ENCODE peak calls at places on chromosomes 13 and 19, in six cellular contexts. M is endodermal cell, V is fibroblast of mammary gland, T is choroid plexus epithelial cell, D is bronchial epithelial cell, Q is cardiac fibroblast. A is an unnamed sample.

GRCh38 chr13:43587376-43587775 is 199.4 kb downstream of the ENOX1 start:
- DNase-seq in M (no peak), V (no peak), T (no peak), D (no peak), Q (no peak), A (no peak)

GRCh38 chr13:98208606-98209005 is 31.5 kb upstream of the RNF113B start:
- DNase-seq in M (no peak), V (no peak), T (no peak), D (no peak), Q (no peak), A (no peak)

GRCh38 chr13:30371649-30372265 is 50.5 kb upstream of the UBE2L5 start:
- DNase-seq in M (no peak), V (peak), T (peak), D (peak), Q (no peak), A (peak)

GRCh38 chr13:41361501-41361900 is 50.4 kb downstream of the NAA16 start:
- DNase-seq in M (no peak), V (no peak), T (peak), D (no peak), Q (no peak), A (peak)

GRCh38 chr19:29510701-29511265 is 15.0 kb upstream of the VSTM2B start:
- DNase-seq in M (peak), V (no peak), T (no peak), D (no peak), Q (no peak), A (no peak)

GRCh38 chr13:26988059-26988769 is 183.4 kb downstream of the USP12 start:
- DNase-seq in M (no peak), V (no peak), T (no peak), D (no peak), Q (no peak), A (no peak)

GRCh38 chr13:21219044-21219381 is 42.6 kb downstream of the MRPL57 start:
- DNase-seq in M (no peak), V (no peak), T (no peak), D (no peak), Q (no peak), A (no peak)

GRCh38 chr13:43572601-43573360 is 214.0 kb downstream of the ENOX1 start:
- DNase-seq in M (no peak), V (peak), T (no peak), D (peak), Q (no peak), A (peak)

GRCh38 chr19:55698256-55698655 is 23.2 kb downstream of the EPN1 start:
- DNase-seq in M (peak), V (no peak), T (no peak), D (no peak), Q (no peak), A (no peak)

GRCh38 chr19:862529-863304 is 3.3 kb downstream of the CFD start:
- DNase-seq in M (peak), V (peak), T (peak), D (peak), Q (peak), A (peak)

GRCh38 chr13:42064259-42064658 is 15.8 kb downstream of the DGKH start:
- DNase-seq in M (no peak), V (peak), T (peak), D (peak), Q (peak), A (peak)

GRCh38 chr19:14512420-14512961 is 5.7 kb downstream of the DNAJB1 start:
- DNase-seq in M (no peak), V (no peak), T (no peak), D (no peak), Q (no peak), A (no peak)

GRCh38 chr13:54928071-54928470 is 1899.5 kb downstream of the OLFM4 start:
- DNase-seq in M (no peak), V (no peak), T (no peak), D (no peak), Q (no peak), A (no peak)

GRCh38 chr13:67493835-67494234 is 263.7 kb upstream of the PCDH9 start:
- DNase-seq in M (no peak), V (no peak), T (peak), D (no peak), Q (peak), A (peak)

GRCh38 chr19:33675501-33676124 is 53.9 kb downstream of the CHST8 start:
- DNase-seq in M (no peak), V (no peak), T (no peak), D (no peak), Q (no peak), A (no peak)

GRCh38 chr13:50882816-50883215 is 26.8 kb upstream of the RNASEH2B start:
- DNase-seq in M (no peak), V (no peak), T (no peak), D (no peak), Q (no peak), A (no peak)

GRCh38 chr19:5882421-5882968 is 12.2 kb upstream of the FUT5 start:
- DNase-seq in M (no peak), V (no peak), T (peak), D (no peak), Q (no peak), A (no peak)

GRCh38 chr13:84831666-84832657 is 949.7 kb upstream of the SLITRK1 start:
- DNase-seq in M (peak), V (no peak), T (no peak), D (no peak), Q (no peak), A (no peak)

GRCh38 chr13:89856512-89856911 is 1491.0 kb upstream of the MIR17HG start:
- DNase-seq in M (no peak), V (no peak), T (no peak), D (no peak), Q (no peak), A (no peak)

GRCh38 chr13:31436478-31436877 is 236.7 kb downstream of the B3GLCT start:
- DNase-seq in M (no peak), V (no peak), T (peak), D (no peak), Q (peak), A (no peak)

DNA sequence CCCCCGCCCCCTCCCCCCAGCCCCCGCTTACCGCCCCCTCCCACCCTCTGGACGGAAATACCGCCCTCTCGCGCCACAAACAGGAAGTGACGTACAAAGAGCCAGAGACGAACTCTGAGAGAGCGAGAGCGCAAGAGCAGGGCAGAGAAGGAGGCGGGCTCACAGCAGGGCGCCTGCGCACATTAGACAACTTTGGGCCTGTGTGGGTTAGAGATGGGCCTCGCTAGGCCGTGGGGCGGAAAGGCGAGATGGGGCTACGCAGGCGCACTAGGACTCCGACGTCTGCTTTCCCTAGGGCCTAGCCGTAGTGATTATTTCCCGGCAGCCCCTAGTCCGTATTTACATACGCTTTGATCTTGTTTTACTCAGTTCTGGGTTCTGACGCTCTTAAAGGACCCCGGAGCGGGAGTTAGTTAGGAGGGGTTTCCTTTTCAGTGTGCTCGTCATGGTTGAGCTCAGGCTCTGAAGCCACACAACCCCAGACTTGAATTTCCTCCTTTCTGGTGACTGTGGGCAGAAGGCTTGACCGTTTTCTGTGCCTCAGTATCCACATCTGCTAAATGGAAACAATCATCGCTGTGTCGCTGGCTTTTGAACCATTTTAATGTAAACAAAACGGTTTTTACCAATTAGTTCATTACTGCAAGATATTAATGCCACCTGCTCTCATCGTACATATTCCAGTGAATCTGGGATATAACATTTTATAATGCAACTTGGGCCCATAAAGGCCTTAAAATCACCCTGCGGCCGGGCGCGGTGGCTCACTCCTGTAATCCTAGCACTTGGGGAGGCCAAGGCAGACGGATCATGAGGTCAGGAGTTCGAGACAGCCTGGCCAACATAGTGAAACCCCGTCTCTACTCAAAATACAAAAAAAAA is 449 bp upstream of the AKT2 start:
- DNase-seq in M (peak), V (peak), T (peak), D (peak), Q (peak), A (peak)
- TF ChIP-seq CTCF in M (no peak), V (no peak), T (no peak), D (no peak), Q (no peak), A (no peak)

GRCh38 chr13:113122571-113123225 is at the start of gene F10:
- DNase-seq in M (peak), V (peak), T (peak), D (no peak), Q (peak), A (peak)
- TF ChIP-seq CTCF in M (peak), V (no peak), T (no peak), D (no peak), Q (peak), A (no peak)

DNA sequence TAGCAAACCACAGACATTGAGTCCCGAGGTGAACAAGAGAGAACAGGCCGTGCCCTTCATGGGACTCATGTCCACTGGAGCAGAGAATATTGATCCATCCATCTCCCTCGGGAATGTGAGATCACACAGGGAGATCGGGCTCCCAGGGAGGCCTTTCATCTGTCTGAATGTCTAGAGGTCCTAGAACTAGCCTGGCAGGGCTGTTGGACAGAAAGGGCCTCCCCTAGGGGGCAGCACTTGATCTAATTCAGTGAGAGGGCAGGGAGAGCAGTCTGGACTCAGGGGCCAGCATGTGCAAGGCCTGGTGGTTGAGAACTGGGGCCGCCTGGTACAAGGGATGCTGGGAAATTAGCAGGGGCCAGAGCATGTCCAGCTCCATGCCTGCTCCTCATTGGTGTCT is 4.3 kb downstream of the RUVBL2 start:
- DNase-seq in M (peak), V (peak), T (peak), D (peak), Q (peak), A (peak)
- TF ChIP-seq CTCF in M (peak), V (peak), T (peak), D (peak), Q (peak), A (peak)

GRCh38 chr19:48738557-48739399 is 1.6 kb downstream of the RASIP1 start:
- DNase-seq in M (peak), V (peak), T (peak), D (peak), Q (peak), A (peak)
- TF ChIP-seq CTCF in M (peak), V (no peak), T (peak), D (peak), Q (no peak), A (no peak)

GRCh38 chr19:16283103-16283469 is 41.5 kb upstream of the KLF2 start:
- DNase-seq in M (no peak), V (no peak), T (no peak), D (no peak), Q (no peak), A (no peak)

GRCh38 chr19:16285769-16286564 is 38.7 kb upstream of the KLF2 start:
- DNase-seq in M (no peak), V (no peak), T (no peak), D (peak), Q (no peak), A (no peak)

GRCh38 chr19:16281743-16282142 is 42.9 kb upstream of the KLF2 start:
- DNase-seq in M (no peak), V (no peak), T (no peak), D (no peak), Q (no peak), A (no peak)
- TF ChIP-seq CTCF in M (no peak), V (no peak), T (no peak), D (no peak), Q (no peak), A (no peak)

DNA sequence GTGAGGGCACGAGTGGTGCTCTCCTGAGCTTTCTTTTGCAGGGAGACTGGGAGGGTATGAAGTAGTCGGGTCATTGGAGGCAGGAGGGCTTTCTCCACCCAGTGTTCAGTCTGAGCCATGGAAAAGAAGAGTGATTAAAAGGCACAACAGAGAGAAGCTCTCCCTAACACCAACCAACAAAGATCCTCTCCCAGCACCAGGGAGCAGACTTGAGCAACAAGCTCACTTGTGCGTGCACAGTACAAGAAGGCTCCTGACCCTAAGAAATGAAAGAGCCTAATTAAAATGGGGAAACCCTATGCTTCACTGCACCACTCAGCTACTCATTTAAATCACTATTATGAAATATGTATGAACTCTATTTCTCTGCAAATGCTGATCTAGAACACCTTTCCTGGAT is 276.3 kb upstream of the SOX21 start:
- DNase-seq in M (peak), V (no peak), T (peak), D (no peak), Q (peak), A (peak)
- TF ChIP-seq CTCF in M (peak), V (no peak), T (peak), D (no peak), Q (no peak), A (peak)

DNA sequence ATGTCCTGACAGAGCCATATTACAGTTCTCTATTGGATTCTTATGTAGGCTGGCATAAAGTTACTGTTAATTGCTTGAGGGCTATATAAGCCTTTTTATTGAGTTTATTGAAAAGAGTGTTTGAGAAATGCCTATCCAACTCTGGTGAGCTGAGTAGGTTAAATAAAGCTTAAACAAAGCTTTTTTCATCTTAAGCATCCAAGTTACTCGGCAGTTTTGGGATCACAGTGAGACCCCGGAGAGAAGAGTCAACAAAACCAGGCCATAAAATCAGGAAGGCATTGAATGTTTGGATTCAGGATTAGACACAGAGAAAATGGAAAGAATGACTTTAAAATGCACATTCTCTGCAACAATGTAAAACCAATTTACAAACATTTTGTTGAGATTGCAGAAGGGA is 588.5 kb downstream of the DACH1 start:
- DNase-seq in M (no peak), V (no peak), T (no peak), D (no peak), Q (no peak), A (no peak)
- TF ChIP-seq CTCF in M (no peak), V (no peak), T (no peak), D (no peak), Q (no peak), A (no peak)

DNA sequence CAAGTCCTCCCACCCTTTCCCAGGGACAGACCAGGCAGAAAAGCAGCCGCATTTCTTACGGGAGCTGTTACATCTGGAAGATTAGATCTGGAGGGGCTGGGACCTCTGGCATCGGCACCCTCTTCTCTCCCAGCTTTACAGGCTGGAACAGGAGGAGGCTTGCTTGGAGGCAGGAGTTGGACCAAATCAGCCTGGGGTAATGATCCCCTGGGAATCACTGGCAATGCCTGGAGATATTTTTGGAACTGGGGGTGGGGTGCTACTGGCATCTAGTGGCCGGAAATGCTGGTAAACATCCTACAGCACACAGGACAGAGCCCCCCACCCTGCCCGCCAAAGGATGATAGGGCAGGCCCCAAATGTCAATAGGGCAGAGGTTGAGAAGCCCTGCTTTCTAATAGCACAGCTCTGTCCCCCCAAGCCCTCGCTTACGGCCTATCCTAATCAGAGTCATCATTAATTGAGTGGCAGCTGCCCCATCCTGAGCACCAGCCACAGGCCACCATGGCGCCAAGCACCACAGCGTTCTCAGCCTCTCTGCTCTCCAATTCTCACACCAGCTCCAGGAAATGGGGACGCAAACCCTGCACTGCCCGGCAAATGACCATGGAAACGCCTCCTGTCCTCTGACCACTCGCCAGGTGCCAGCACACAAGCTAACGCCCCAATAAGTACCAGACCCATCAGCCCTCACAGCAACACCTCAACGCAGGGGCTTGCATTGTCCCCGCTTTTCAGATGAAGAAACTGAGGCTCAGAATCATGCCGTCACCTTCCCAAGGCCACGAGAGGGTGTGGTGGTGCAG is 20.6 kb downstream of the LRRC4B start:
- DNase-seq in M (peak), V (no peak), T (no peak), D (no peak), Q (no peak), A (no peak)
- TF ChIP-seq CTCF in M (peak), V (no peak), T (no peak), D (no peak), Q (no peak), A (no peak)